ENCODE peak calls at places on chromosomes 11 and 22, in five cellular contexts. T, U, P, I and J are unnamed samples.

GRCh38 chr22:44445307-44445680 is 52.7 kb downstream of the RTL6 start:
- DNase-seq in T (no peak), U (no peak), P (no peak), I (no peak), J (no peak)

GRCh38 chr11:40360206-40360798 is 1099.2 kb downstream of the LRRC4C start:
- DNase-seq in T (no peak), U (no peak), P (no peak), I (no peak), J (no peak)

GRCh38 chr22:23054531-23055257 is 15.6 kb upstream of the GNAZ start:
- DNase-seq in T (no peak), U (no peak), P (no peak), I (no peak), J (no peak)

GRCh38 chr22:33427461-33427860 is 369.3 kb upstream of the SYN3 start:
- DNase-seq in T (no peak), U (no peak), P (no peak), I (no peak), J (no peak)

GRCh38 chr22:49154433-49154832 is 673.2 kb downstream of the BRD1 start:
- DNase-seq in T (no peak), U (no peak), P (no peak), I (no peak), J (no peak)

GRCh38 chr11:121446752-121447156 is 5.4 kb upstream of the SORL1 start:
- DNase-seq in T (no peak), U (peak), P (peak), I (no peak), J (peak)

GRCh38 chr22:30763815-30764686 is 69.4 kb downstream of the OSBP2 start:
- DNase-seq in T (peak), U (peak), P (peak), I (peak), J (peak)

GRCh38 chr11:65418431-65418680 is 4.2 kb upstream of the NEAT1 start:
- DNase-seq in T (no peak), U (peak), P (no peak), I (no peak), J (no peak)

GRCh38 chr11:115421338-115422012 is 82.7 kb downstream of the CADM1 start:
- DNase-seq in T (no peak), U (no peak), P (no peak), I (no peak), J (no peak)

GRCh38 chr11:65766535-65766934 is 14.2 kb downstream of the AP5B1 start:
- DNase-seq in T (no peak), U (peak), P (peak), I (no peak), J (no peak)

GRCh38 chr11:35458846-35459245 is 39.5 kb upstream of the SLC1A2 start:
- DNase-seq in T (no peak), U (no peak), P (no peak), I (no peak), J (no peak)

GRCh38 chr11:94800394-94800793 is 32.2 kb downstream of the AMOTL1 start:
- DNase-seq in T (no peak), U (no peak), P (no peak), I (no peak), J (no peak)

GRCh38 chr11:77101043-77101537 is 1.6 kb upstream of the OMP start:
- DNase-seq in T (no peak), U (peak), P (peak), I (no peak), J (peak)

GRCh38 chr11:133347988-133348387 is 184.3 kb downstream of the OPCML start:
- DNase-seq in T (no peak), U (no peak), P (no peak), I (no peak), J (no peak)

GRCh38 chr22:46376908-46377565 is 41.5 kb downstream of the TRMU start:
- DNase-seq in T (no peak), U (no peak), P (no peak), I (no peak), J (no peak)

GRCh38 chr11:34792814-34793241 is 123.4 kb downstream of the APIP start:
- DNase-seq in T (no peak), U (no peak), P (no peak), I (no peak), J (no peak)

GRCh38 chr22:46436595-46437163 is 100.7 kb downstream of the CELSR1 start:
- DNase-seq in T (no peak), U (no peak), P (peak), I (no peak), J (no peak)

GRCh38 chr11:7527029-7527428 is 13.2 kb downstream of the PPFIBP2 start:
- DNase-seq in T (no peak), U (no peak), P (no peak), I (no peak), J (no peak)

GRCh38 chr11:62401356-62401755 is 17.5 kb upstream of the SCGB1A1 start:
- DNase-seq in T (no peak), U (no peak), P (no peak), I (no peak), J (no peak)

GRCh38 chr11:62399868-62400245 is 19.0 kb upstream of the SCGB1A1 start:
- DNase-seq in T (no peak), U (no peak), P (no peak), I (no peak), J (no peak)

GRCh38 chr11:62401781-62402180 is 17.1 kb upstream of the SCGB1A1 start:
- DNase-seq in T (no peak), U (no peak), P (no peak), I (no peak), J (no peak)

GRCh38 chr11:62400281-62400680 is 18.6 kb upstream of the SCGB1A1 start:
- DNase-seq in T (no peak), U (no peak), P (no peak), I (no peak), J (no peak)

DNA sequence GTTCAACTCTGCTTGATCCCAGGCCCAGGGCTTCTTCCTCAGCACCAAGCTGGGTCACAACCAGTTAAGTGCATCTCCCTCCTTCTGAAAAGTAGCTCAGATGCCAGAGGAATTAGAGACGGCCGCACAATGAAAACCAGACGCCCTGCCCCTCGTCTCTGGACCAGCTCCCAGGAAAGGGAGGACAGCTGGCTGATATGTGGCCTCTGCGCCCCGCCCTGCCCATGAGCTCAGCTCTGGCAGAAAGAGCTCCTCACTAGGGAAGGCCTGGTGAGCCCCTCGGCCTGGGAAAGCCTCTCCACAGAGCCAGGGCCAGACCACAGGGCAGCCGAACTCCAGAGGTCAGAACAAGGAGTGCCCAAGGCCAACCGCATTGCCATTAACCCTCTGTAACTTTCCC is 18.1 kb upstream of the SCGB1A1 start:
- DNase-seq in T (no peak), U (peak), P (peak), I (no peak), J (no peak)
- H2BK120ac ChIP-seq in T (no peak), U (no peak), P (peak), I (no peak), J (no peak)

GRCh38 chr22:35625763-35626162 is 8.6 kb upstream of the MB start:
- DNase-seq in T (no peak), U (no peak), P (no peak), I (no peak), J (no peak)

GRCh38 chr22:35624547-35624946 is 7.4 kb upstream of the MB start:
- DNase-seq in T (no peak), U (no peak), P (no peak), I (no peak), J (no peak)

GRCh38 chr22:35628732-35629131 is 11.6 kb upstream of the MB start:
- DNase-seq in T (no peak), U (no peak), P (no peak), I (no peak), J (no peak)

GRCh38 chr22:35629406-35630234 is 12.5 kb upstream of the MB start:
- DNase-seq in T (peak), U (peak), P (peak), I (no peak), J (peak)

DNA sequence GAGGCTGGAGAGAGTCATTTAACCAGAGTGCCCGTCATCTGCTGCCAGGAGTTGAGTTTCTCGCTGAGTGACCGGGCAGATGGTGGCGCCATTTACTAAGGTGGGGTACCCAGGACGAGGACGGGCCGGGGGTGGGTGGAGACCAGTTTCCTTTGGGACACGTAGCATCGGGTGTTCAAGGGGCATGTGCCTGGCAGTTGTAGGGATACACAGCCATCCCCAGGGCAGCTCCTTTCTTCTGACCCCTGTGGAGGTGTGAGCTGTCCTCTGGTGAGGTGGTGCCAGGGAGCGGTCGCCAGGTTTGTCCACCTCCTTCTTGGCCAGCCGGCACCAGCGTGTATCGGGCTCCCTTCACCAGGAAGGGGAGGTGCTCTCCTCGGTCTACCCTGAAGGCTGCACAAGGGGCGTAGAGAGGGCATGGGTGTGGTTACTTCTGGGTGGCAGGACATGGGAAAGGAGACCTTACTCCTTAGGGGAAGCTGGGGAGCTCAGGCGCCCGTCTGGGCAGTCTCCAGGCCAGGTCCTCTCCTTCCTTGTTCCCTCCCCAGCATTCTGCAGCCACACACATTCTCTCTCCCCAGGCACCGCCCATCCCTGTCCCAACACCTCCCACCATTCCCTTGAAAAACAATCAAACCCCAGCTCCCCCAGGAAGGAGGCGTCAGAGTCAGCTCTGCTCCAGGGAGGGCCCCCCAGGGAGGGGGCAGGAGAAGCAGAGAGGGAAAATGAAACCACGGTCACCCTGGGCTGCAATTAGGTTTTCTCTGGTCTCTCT is 10.3 kb upstream of the MB start:
- DNase-seq in T (peak), U (peak), P (peak), I (peak), J (peak)
- H2BK15ac ChIP-seq in T (peak), U (peak), P (peak), I (peak), J (no peak)

GRCh38 chr11:119318240-119319135 is 1.6 kb upstream of the MCAM start:
- DNase-seq in T (no peak), U (peak), P (peak), I (no peak), J (peak)
- H2AK5ac ChIP-seq in T (peak), U (peak), P (peak), I (peak), J (peak)

GRCh38 chr11:130022799-130023198 is 20.2 kb upstream of the PRDM10 start:
- DNase-seq in T (no peak), U (no peak), P (no peak), I (no peak), J (no peak)

GRCh38 chr11:130023204-130023603 is 20.6 kb upstream of the PRDM10 start:
- DNase-seq in T (no peak), U (peak), P (peak), I (no peak), J (peak)

GRCh38 chr11:130025371-130025770 is 22.7 kb upstream of the PRDM10 start:
- DNase-seq in T (no peak), U (no peak), P (no peak), I (no peak), J (no peak)

GRCh38 chr11:130020323-130020722 is 17.7 kb upstream of the PRDM10 start:
- DNase-seq in T (no peak), U (no peak), P (peak), I (no peak), J (peak)

DNA sequence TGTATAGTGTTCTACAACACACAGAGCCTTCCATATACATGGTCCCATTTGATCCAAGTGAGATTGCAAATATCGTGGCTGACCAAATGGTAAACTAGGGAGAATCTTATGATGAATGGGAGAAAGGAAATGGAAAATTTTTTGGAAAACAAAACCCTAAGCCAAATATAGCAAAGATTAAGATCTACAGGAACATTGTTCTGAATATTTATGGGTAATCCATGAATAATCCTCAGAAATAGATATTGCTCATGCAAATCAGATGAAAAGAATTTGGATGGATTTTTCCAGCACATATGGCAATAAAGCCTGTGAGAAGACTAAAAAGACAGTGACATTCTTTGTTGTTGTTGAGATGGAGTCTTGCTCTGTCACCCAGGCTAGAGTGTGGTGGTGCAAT is 21.7 kb upstream of the PRDM10 start:
- DNase-seq in T (no peak), U (no peak), P (no peak), I (no peak), J (no peak)
- H2BK120ac ChIP-seq in T (no peak), U (no peak), P (no peak), I (no peak), J (no peak)

DNA sequence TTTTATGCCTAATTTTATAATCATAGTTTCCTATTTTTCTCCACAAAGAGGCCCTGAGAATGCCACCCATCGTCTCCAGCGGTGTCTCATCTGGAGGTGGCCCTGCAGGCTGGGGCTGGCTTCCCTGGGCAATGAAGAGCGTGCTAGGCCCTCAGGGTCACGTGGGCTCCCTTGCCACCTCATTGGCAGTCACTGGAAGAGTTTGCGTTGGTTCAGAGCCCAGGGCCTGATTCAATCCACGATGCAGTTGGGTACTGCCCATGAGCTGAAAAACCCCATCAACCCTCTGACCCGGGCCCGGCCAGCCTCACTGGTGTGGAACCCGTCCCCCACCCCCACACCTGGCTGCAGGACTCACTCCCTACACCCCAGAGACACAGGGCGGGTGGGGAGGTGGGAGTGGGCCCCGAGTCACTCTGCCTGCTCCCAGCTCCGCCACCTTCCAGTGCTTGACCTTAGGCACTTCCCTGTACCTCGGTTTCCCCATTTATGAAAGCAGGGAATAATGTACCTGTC is 43.4 kb upstream of the A4GALT start:
- DNase-seq in T (no peak), U (no peak), P (no peak), I (no peak), J (no peak)
- H2BK15ac ChIP-seq in T (no peak), U (no peak), P (no peak), I (no peak), J (no peak)

DNA sequence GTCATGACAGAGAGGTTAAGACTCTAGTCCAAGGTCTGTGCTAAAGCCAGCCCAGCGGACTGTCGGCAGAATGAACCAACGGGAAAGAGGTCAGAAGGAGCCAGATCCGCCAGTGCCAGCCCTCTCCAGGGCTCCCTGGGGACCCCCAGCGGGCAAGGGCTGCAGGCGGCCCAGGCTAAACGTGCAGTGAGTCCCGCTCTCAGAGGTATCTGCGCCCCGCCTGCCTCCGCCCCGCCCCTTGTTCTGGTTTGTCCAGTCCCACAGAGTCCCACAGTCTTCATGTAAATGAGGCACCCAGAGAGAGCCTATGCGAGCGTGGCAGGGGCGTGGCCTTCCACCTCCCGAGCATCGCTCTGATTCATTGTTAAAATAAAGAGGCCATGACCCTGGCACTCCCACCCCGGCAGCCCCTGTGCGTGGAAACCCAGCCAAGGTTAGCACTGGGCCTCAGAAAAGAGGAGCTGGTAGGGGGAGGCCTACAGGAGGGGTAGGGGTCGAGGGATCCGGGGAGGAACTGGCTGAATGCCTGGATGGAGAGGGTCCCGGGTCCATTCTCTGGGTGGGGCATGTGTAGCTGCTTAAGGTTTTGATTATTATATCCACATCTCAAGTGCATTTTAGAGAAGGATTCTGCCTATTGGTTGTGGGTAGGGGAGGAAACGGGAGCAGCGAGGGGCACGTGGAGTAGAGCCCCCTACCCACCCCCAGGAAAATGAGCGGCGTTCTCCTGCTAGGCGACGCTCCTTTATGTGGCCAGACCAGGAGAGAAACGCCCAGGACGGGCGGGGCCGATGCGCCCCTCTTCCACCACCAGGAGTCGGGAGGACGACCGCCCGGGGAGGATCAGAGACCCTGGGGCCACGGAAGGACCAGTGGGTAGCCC is at the start of gene TRIOBP:
- DNase-seq in T (peak), U (peak), P (peak), I (peak), J (peak)
- H2AK5ac ChIP-seq in T (no peak), U (no peak), P (peak), I (peak), J (no peak)

DNA sequence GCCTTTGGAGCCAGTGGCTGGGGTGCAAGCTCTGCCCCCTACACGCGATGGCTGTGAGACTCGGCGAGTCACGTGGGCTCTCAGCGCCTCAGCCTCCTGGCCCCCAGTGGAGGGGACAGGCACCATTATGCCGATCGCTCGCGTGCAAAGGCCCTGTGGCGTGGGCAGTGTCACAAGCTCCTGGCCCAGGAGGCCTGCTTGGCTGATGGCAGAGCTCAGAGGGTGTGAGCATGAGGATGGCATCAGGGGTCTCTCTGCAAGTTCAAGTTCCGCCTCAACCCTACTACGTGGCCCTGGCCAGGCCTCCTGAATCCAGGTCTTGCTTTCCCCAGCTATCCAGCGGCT is 90.8 kb upstream of the KCNQ1OT1 start:
- DNase-seq in T (no peak), U (no peak), P (no peak), I (no peak), J (no peak)
- H2BK120ac ChIP-seq in T (no peak), U (no peak), P (no peak), I (no peak), J (no peak)

GRCh38 chr11:42244376-42244775 is 784.9 kb upstream of the LRRC4C start:
- DNase-seq in T (no peak), U (no peak), P (no peak), I (no peak), J (peak)
- H2BK15ac ChIP-seq in T (no peak), U (no peak), P (no peak), I (no peak), J (no peak)